ENCODE peak calls at places on chromosomes 13 and 19, in nine cellular contexts. B is endothelial cell of umbilical vein, N is coronary artery, R is omental fat pad, I is AG09319, P is mucosa of gallbladder, H is NB4, O is small intestine, K is BJ. Z is an unnamed sample.

GRCh38 chr19:50717891-50718254 is 1.7 kb downstream of the SHANK1 start:
- DNase-seq in H (no peak), B (no peak), I (no peak), O (no peak), K (no peak), N (no peak), R (no peak), P (no peak), Z (no peak)

GRCh38 chr13:102914629-102914935 is 68.8 kb downstream of the ERCC5 start:
- DNase-seq in R (no peak), K (no peak), I (no peak), P (no peak), N (no peak), O (no peak), H (no peak), B (no peak), Z (no peak)

GRCh38 chr19:48553676-48554384 is 1.9 kb downstream of the SULT2B1 start:
- DNase-seq in N (no peak), I (no peak), R (no peak), P (peak), B (peak), H (peak), K (peak), O (peak), Z (no peak)

GRCh38 chr19:7507884-7508283 is 8.0 kb upstream of the ZNF358 start:
- DNase-seq in P (peak), R (peak), H (peak), B (peak), O (peak), I (peak), K (no peak), N (peak), Z (no peak)

GRCh38 chr19:52190679-52191293 is 934 bp downstream of the PPP2R1A start:
- DNase-seq in P (peak), K (no peak), R (no peak), O (peak), B (no peak), H (no peak), N (no peak), I (no peak), Z (peak)

GRCh38 chr19:45097776-45098520 is 5.0 kb downstream of the PPP1R37 start:
- DNase-seq in B (peak), R (no peak), I (peak), H (peak), K (peak), O (peak), P (peak), N (no peak), Z (no peak)

GRCh38 chr13:35794734-35795389 is 318.4 kb upstream of the MAB21L1 start:
- DNase-seq in K (no peak), O (no peak), R (no peak), N (no peak), B (no peak), H (no peak), I (no peak), P (no peak), Z (no peak)

GRCh38 chr13:99926014-99926731 is 45.4 kb downstream of the ZIC5 start:
- DNase-seq in R (no peak), P (no peak), K (no peak), I (no peak), B (no peak), N (no peak), H (no peak), O (peak), Z (peak)

GRCh38 chr13:105291987-105292386 is 1243.5 kb downstream of the EFNB2 start:
- DNase-seq in H (peak), B (no peak), I (no peak), O (no peak), R (no peak), N (no peak), K (no peak), P (no peak), Z (no peak)